ENCODE peak calls at places on chromosomes 2 and 18, in nine cellular contexts. Z is retinal pigment epithelial cell, V is heart left ventricle, G is Peyer's patch, B is Calu3, L is progenitor cell of endocrine pancreas, O is IMR-90, H is uterus, X is AG10803. N is an unnamed sample.

GRCh38 chr2:107303964-107304363 is 418.0 kb upstream of the ST6GAL2 start:
- DNase-seq in L (no peak), X (no peak), Z (peak; percentile 37), V (no peak), H (no peak), O (no peak), B (no peak), G (no peak), N (no peak)

GRCh38 chr18:26460449-26461091 is 87.8 kb downstream of the KCTD1 start:
- DNase-seq in X (peak; percentile 23), H (no peak), O (peak; percentile 38), Z (no peak), G (no peak), V (peak; percentile 51), L (no peak), B (no peak), N (no peak)

GRCh38 chr2:165054667-165055066 is 99.3 kb upstream of the SLC38A11 start:
- DNase-seq in H (no peak), X (no peak), V (no peak), B (no peak), G (no peak), Z (no peak), O (no peak), L (no peak), N (no peak)

GRCh38 chr2:111099402-111099801 is 21.3 kb upstream of the BCL2L11 start:
- DNase-seq in H (no peak), B (no peak), V (no peak), L (no peak), G (no peak), Z (no peak), X (no peak), O (no peak), N (peak; percentile 21)

GRCh38 chr2:236498369-236498768 is 71.3 kb upstream of the ACKR3 start:
- DNase-seq in X (peak; percentile 80), L (no peak), H (no peak), Z (peak; percentile 31), O (peak; percentile 9), B (peak; percentile 24), V (peak; percentile 31), G (no peak), N (no peak)

GRCh38 chr18:36284671-36285295 is 12.7 kb upstream of the FHOD3 start:
- DNase-seq in V (no peak), B (peak; percentile 45), H (peak; percentile 51), O (peak; percentile 74), Z (no peak), L (no peak), G (peak; percentile 33), X (peak; percentile 70), N (peak; percentile 45)

GRCh38 chr18:14974576-14974975 is 226.6 kb downstream of the ANKRD30B start:
- DNase-seq in V (no peak), O (no peak), L (no peak), G (no peak), B (peak; percentile 50), Z (no peak), H (no peak), X (peak; percentile 29), N (no peak)

GRCh38 chr18:8373486-8373885 is 235.8 kb upstream of the RAB12 start:
- DNase-seq in B (no peak), H (no peak), G (no peak), X (no peak), O (no peak), V (no peak), Z (no peak), L (no peak), N (no peak)

GRCh38 chr18:4438938-4439337 is 16.2 kb downstream of the DLGAP1 start:
- DNase-seq in G (no peak), O (no peak), H (no peak), L (no peak), Z (no peak), V (no peak), X (no peak), B (no peak), N (no peak)

GRCh38 chr2:240397542-240397916 is 37.9 kb upstream of the GPC1 start:
- DNase-seq in X (no peak), V (no peak), G (no peak), Z (no peak), B (no peak), H (peak; percentile 10), O (no peak), L (no peak), N (no peak)

GRCh38 chr2:33034784-33035183 is 88.0 kb downstream of the LTBP1 start:
- DNase-seq in V (no peak), G (no peak), Z (no peak), H (peak; percentile 34), X (peak; percentile 67), L (no peak), O (no peak), B (no peak), N (no peak)

GRCh38 chr2:161552015-161552414 is 72.2 kb upstream of the SLC4A10 start:
- DNase-seq in G (no peak), V (no peak), B (no peak), L (no peak), X (peak; percentile 7), Z (no peak), O (no peak), H (no peak), N (no peak)

GRCh38 chr2:234939576-234939975 is 12.2 kb upstream of the SH3BP4 start:
- DNase-seq in G (no peak), H (no peak), X (no peak), L (no peak), V (no peak), O (no peak), B (no peak), Z (no peak), N (no peak)

GRCh38 chr2:215190588-215190987 is 52.2 kb upstream of the ABCA12 start:
- DNase-seq in V (no peak), B (no peak), Z (no peak), L (no peak), X (no peak), H (no peak), G (no peak), O (no peak), N (no peak)

GRCh38 chr18:42187611-42188378 is 232.8 kb downstream of the PIK3C3 start:
- DNase-seq in G (no peak), L (no peak), O (no peak), V (no peak), X (peak; percentile 30), Z (no peak), H (no peak), B (no peak), N (no peak)

GRCh38 chr2:198880986-198881385 is 576.8 kb downstream of the SATB2 start:
- DNase-seq in V (no peak), O (peak; percentile 12), B (no peak), X (no peak), Z (no peak), H (no peak), L (no peak), G (no peak), N (no peak)

GRCh38 chr2:199160677-199161465 is 296.9 kb downstream of the SATB2 start:
- DNase-seq in O (peak; percentile 89), H (no peak), B (peak; percentile 27), X (peak; percentile 96), G (no peak), V (no peak), L (no peak), Z (peak; percentile 87), N (no peak)

GRCh38 chr2:241775223-241776177 is 1.1 kb upstream of the GAL3ST2 start:
- DNase-seq in B (no peak), H (no peak), G (no peak), V (no peak), X (no peak), O (no peak), Z (no peak), L (no peak), N (no peak)

GRCh38 chr2:197805598-197806316 is 1.4 kb downstream of the PLCL1 start:
- DNase-seq in L (no peak), Z (no peak), G (no peak), V (no peak), H (no peak), X (no peak), O (no peak), B (no peak), N (no peak)

GRCh38 chr2:29900971-29901633 is 20.3 kb downstream of the ALK start:
- DNase-seq in O (no peak), V (no peak), B (no peak), L (no peak), Z (no peak), H (no peak), G (no peak), X (no peak), N (no peak)

GRCh38 chr2:24945907-24946306 is 25.8 kb downstream of the DNAJC27 start:
- DNase-seq in V (no peak), H (no peak), O (peak; percentile 61), B (no peak), L (no peak), Z (no peak), G (no peak), X (no peak), N (no peak)

GRCh38 chr2:173400760-173401159 is 46.1 kb downstream of the CDCA7 start:
- DNase-seq in V (no peak), X (no peak), O (no peak), Z (no peak), H (no peak), L (no peak), B (peak; percentile 21), G (no peak), N (no peak)

GRCh38 chr2:196479350-196479749 is 160.2 kb upstream of the CCDC150 start:
- DNase-seq in L (no peak), B (no peak), Z (no peak), X (peak; percentile 93), G (no peak), O (peak; percentile 69), V (no peak), H (no peak), N (no peak)

GRCh38 chr2:71282493-71282892 is 49.1 kb upstream of the ZNF638 start:
- DNase-seq in O (no peak), B (no peak), H (no peak), X (no peak), V (no peak), G (no peak), L (no peak), Z (no peak), N (no peak)
- TF ChIP-seq CTCF in O (no peak), B (no peak), H (no peak), X (peak; percentile 26), V (no peak), G (no peak), L (no peak), Z (peak; percentile 5), N (no peak)

GRCh38 chr2:168120310-168120709 is 127.1 kb downstream of the STK39 start:
- DNase-seq in O (no peak), H (no peak), B (no peak), X (no peak), Z (no peak), G (no peak), L (no peak), V (no peak), N (no peak)
- TF ChIP-seq CTCF in O (no peak), H (no peak), B (no peak), X (no peak), Z (no peak), G (no peak), L (no peak), V (no peak), N (no peak)

GRCh38 chr2:176514276-176514675 is 245.0 kb downstream of the MTX2 start:
- DNase-seq in O (no peak), G (no peak), Z (no peak), H (no peak), B (no peak), X (no peak), L (no peak), V (no peak), N (no peak)
- TF ChIP-seq CTCF in O (no peak), G (no peak), Z (no peak), H (no peak), B (no peak), X (no peak), L (no peak), V (no peak), N (no peak)

GRCh38 chr2:212892193-212892592 is 259.2 kb downstream of the IKZF2 start:
- DNase-seq in H (no peak), X (peak; percentile 48), O (peak; percentile 64), V (no peak), L (no peak), G (no peak), Z (no peak), B (no peak), N (no peak)
- TF ChIP-seq CTCF in H (no peak), X (peak; percentile 60), O (peak; percentile 54), V (peak; percentile 44), L (peak; percentile 41), G (no peak), Z (peak; percentile 65), B (no peak), N (peak; percentile 47)

N was measured in neural crest cell.